ENCODE peak calls at places on chromosomes 5 and 9, in four cellular contexts. A is IMR-90, U is H1, C is mesendoderm. G is an unnamed sample.

GRCh38 chr9:136373300-136374182 is at the start of gene CARD9:
- DNase-seq in A (no peak), U (no peak), C (no peak), G (no peak)

GRCh38 chr9:136339173-136339957 is 12.0 kb downstream of the GPSM1 start:
- DNase-seq in A (peak), U (no peak), C (peak), G (peak)

GRCh38 chr9:69090140-69090750 is 54.7 kb downstream of the FXN start:
- DNase-seq in A (no peak), U (no peak), C (peak), G (peak)

GRCh38 chr5:133967715-133968056 is 739 bp downstream of the C5orf15 start:
- DNase-seq in A (peak), U (no peak), C (peak), G (no peak)

GRCh38 chr5:158364367-158364766 is 505.4 kb upstream of the CLINT1 start:
- DNase-seq in A (no peak), U (no peak), C (peak), G (peak)

GRCh38 chr5:159663986-159664385 is 252.3 kb upstream of the ADRA1B start:
- DNase-seq in A (no peak), U (no peak), C (no peak), G (no peak)

GRCh38 chr9:110048473-110048975 is 159.4 kb downstream of the C9orf152 start:
- DNase-seq in A (peak), U (peak), C (peak), G (peak)

GRCh38 chr5:83145882-83146331 is 68.6 kb downstream of the XRCC4 start:
- DNase-seq in A (peak), U (no peak), C (no peak), G (no peak)

GRCh38 chr5:150627731-150628545 is 12.5 kb upstream of the SYNPO start:
- DNase-seq in A (peak), U (no peak), C (no peak), G (no peak)

GRCh38 chr9:37675661-37676060 is 24.9 kb downstream of the FRMPD1 start:
- DNase-seq in A (no peak), U (no peak), C (no peak), G (no peak)

GRCh38 chr5:125835293-125836172 is 587.7 kb upstream of the GRAMD2B start:
- DNase-seq in A (peak), U (peak), C (peak), G (peak)

GRCh38 chr9:126228779-126229444 is 97.7 kb upstream of the MVB12B start:
- DNase-seq in A (peak), U (peak), C (peak), G (peak)

GRCh38 chr9:2053883-2054845 is 39.0 kb downstream of the SMARCA2 start:
- DNase-seq in A (peak), U (no peak), C (no peak), G (no peak)

GRCh38 chr5:13976867-13977479 is 32.5 kb upstream of the DNAH5 start:
- DNase-seq in A (peak), U (no peak), C (peak), G (no peak)

GRCh38 chr9:20620658-20621552 is 1.4 kb downstream of the MLLT3 start:
- DNase-seq in A (peak), U (no peak), C (peak), G (peak)

GRCh38 chr5:10797246-10797645 is 36.2 kb upstream of the DAP start:
- DNase-seq in A (peak), U (no peak), C (no peak), G (no peak)

GRCh38 chr9:101398335-101398929 is at the start of the genes MRPL50 and ZNF189:
- DNase-seq in A (peak), U (peak), C (peak), G (peak)

GRCh38 chr5:167530548-167530947 is 760.9 kb upstream of the WWC1 start:
- DNase-seq in A (no peak), U (no peak), C (no peak), G (no peak)
- H4K5ac ChIP-seq in A (no peak), U (no peak), C (no peak), G (no peak)

GRCh38 chr9:698276-698675 is 143.2 kb upstream of the DMRT1 start:
- DNase-seq in A (peak), U (no peak), C (no peak), G (no peak)

GRCh38 chr9:700365-701282 is 140.9 kb upstream of the DMRT1 start:
- DNase-seq in A (no peak), U (no peak), C (no peak), G (no peak)

GRCh38 chr9:699396-699795 is 142.1 kb upstream of the DMRT1 start:
- DNase-seq in A (peak), U (no peak), C (no peak), G (no peak)

GRCh38 chr9:696332-697090 is 145.0 kb upstream of the DMRT1 start:
- DNase-seq in A (peak), U (no peak), C (peak), G (no peak)

GRCh38 chr9:698937-699336 is 142.6 kb upstream of the DMRT1 start:
- DNase-seq in A (no peak), U (no peak), C (no peak), G (no peak)
- H2BK5ac ChIP-seq in A (peak), U (no peak), C (no peak), G (no peak)

GRCh38 chr5:852018-852417 is 1.2 kb upstream of the ZDHHC11 start:
- DNase-seq in A (no peak), U (no peak), C (no peak), G (no peak)
- H2BK15ac ChIP-seq in A (no peak), U (no peak), C (no peak), G (no peak)

DNA sequence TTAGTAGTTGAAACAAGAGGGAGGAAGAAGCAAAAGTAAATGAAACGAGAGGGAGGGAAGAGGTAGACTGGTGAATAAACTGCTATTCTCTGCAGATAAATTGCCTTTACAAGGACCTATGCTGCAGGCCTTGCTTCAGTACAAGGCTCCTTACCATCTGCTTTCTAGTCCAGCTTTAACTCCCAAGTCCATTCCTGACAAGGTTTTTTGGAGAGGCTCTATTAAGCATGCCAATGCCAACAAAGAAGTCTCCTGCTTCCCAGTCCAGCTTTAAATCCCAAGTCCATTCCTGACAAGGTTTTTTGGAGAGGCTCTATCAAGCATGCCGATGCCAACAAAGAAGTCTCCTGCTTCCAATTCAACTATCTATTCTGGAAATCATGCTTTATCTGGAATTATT is 244.9 kb downstream of the GABRB2 start:
- DNase-seq in A (no peak), U (no peak), C (no peak), G (no peak)
- H4K5ac ChIP-seq in A (no peak), U (no peak), C (no peak), G (no peak)

DNA sequence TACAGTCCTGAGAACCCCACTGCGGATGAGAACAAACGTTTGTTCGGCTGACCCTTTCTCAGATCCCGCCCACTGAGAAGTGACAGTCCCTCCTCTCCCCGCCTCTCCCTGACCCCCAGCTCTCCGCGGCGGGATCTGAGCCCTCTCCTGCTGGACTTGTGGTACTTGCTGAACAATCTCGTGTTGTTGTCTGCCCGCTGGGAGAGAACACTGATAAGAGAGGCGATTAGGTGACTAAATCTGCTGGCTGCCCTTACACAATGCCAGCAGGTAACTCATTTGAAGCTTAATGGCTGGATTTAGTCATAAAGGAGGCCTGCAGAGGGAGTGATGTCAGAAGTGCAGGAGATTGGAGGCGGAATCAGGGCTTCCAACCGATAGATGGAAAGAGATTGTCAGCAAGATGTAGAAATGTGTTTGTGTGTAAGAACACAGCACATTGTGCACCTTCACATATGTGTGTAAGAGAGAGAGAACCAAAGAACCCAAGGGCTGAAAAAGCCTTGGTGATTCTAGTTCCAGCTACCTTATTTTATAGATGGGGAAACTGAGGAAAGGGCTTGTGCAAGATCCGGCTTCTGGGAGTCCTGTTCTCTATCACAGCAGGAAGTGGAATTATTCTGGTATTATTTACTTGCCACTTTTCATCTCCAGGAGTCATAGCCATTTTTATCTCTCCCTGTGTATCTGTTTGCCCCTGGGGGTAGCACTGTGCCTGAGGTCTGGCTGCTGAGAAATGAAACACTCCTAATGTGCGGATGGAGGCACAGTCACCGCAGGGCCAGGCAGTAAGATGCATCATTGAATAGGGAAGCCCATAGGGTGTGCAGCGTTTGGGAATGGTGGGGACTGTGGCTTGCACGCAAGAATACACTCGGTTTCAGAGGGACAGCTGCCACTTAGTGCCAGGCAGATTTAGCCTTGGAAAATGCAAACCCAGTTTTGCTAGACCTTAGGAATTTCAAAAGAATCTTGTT is 203.7 kb upstream of the MSX2 start:
- DNase-seq in A (peak), U (peak), C (peak), G (peak)
- H2BK5ac ChIP-seq in A (no peak), U (no peak), C (no peak), G (no peak)

DNA sequence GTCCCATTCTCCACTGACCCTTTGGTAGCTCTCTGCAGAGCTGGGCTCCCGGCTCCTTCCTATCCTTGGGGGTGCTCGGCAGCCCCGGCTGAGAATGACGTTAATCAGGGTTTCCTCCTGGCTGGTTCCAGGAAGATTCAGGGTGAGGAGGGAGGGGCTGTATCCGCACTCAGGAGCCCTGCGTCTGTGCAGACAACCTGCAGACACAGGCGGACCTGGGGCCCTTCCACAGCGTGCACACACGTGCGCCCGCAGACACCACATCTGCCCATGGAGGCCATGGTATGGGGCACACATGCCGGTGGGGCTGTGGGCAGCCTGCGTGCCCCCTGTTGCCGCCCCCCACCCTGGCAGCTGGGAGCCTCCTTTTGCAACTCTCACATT is 66.6 kb upstream of the RNU6ATAC start:
- DNase-seq in A (no peak), U (no peak), C (no peak), G (no peak)
- H2BK15ac ChIP-seq in A (no peak), U (no peak), C (no peak), G (no peak)

GRCh38 chr5:172587061-172587405 is 54.0 kb upstream of the NEURL1B start:
- DNase-seq in A (no peak), U (no peak), C (no peak), G (no peak)

GRCh38 chr5:172586118-172587060 is 54.7 kb upstream of the NEURL1B start:
- DNase-seq in A (no peak), U (peak), C (no peak), G (peak)

GRCh38 chr5:172591636-172592035 is 49.4 kb upstream of the NEURL1B start:
- DNase-seq in A (no peak), U (no peak), C (no peak), G (no peak)

GRCh38 chr5:172585114-172585513 is 55.9 kb upstream of the NEURL1B start:
- DNase-seq in A (no peak), U (no peak), C (no peak), G (no peak)

GRCh38 chr5:172588380-172588779 is 52.7 kb upstream of the NEURL1B start:
- DNase-seq in A (no peak), U (no peak), C (no peak), G (no peak)
- H4K5ac ChIP-seq in A (no peak), U (no peak), C (no peak), G (no peak)

G was measured in H9.